ENCODE peak calls at places on chromosomes 2 and 18, in five cellular contexts. E is GM12865, U is BJ, I is cardiac fibroblast, V is psoas muscle. R is an unnamed sample.
A peak's percentile ranks its signal among the peaks of the same experiment; 100 is the strongest.

GRCh38 chr2:235868645-235869044 is 299.5 kb downstream of the GBX2 start:
- DNase-seq in I (peak; percentile 41), V (no peak), U (no peak), E (no peak), R (no peak)

GRCh38 chr2:144674071-144674470 is 154.2 kb upstream of the ZEB2 start:
- DNase-seq in E (no peak), I (no peak), V (no peak), U (no peak), R (no peak)

GRCh38 chr2:152950125-152950524 is 231.7 kb downstream of the ARL6IP6 start:
- DNase-seq in V (no peak), U (no peak), I (no peak), E (peak; percentile 2), R (no peak)

GRCh38 chr18:59634096-59634495 is 63.1 kb downstream of the CCBE1 start:
- DNase-seq in U (no peak), E (no peak), V (no peak), I (no peak), R (no peak)

GRCh38 chr2:216110620-216111019 is 1.5 kb downstream of the XRCC5 start:
- DNase-seq in V (no peak), U (no peak), I (no peak), E (no peak), R (no peak)

GRCh38 chr2:134774786-134775641 is 56.2 kb upstream of the TMEM163 start:
- DNase-seq in I (peak; percentile 12), V (no peak), U (no peak), E (no peak), R (no peak)

GRCh38 chr2:11156396-11157075 is 1.3 kb downstream of the SLC66A3 start:
- DNase-seq in V (no peak), I (no peak), U (no peak), E (no peak), R (no peak)

GRCh38 chr2:192828947-192829346 is 634.2 kb upstream of the TMEFF2 start:
- DNase-seq in I (no peak), E (no peak), V (no peak), U (no peak), R (no peak)

GRCh38 chr2:214127178-214127970 is 283.5 kb upstream of the VWC2L start:
- DNase-seq in E (no peak), I (peak; percentile 53), U (peak; percentile 62), V (peak; percentile 46), R (peak; percentile 55)

GRCh38 chr2:186060744-186061143 is 322.1 kb downstream of the FSIP2 start:
- DNase-seq in V (no peak), E (no peak), U (no peak), I (no peak), R (no peak)

GRCh38 chr2:41698787-41699422 is 348.9 kb upstream of the PKDCC start:
- DNase-seq in U (no peak), V (peak; percentile 29), E (peak; percentile 41), I (peak; percentile 49), R (no peak)

GRCh38 chr18:26771524-26771923 is 94.0 kb downstream of the AQP4 start:
- DNase-seq in V (no peak), I (peak; percentile 22), E (peak; percentile 33), U (no peak), R (no peak)

GRCh38 chr2:189261431-189261841 is 81.9 kb upstream of the COL5A2 start:
- DNase-seq in V (no peak), I (peak; percentile 83), E (no peak), U (no peak), R (no peak)

DNA sequence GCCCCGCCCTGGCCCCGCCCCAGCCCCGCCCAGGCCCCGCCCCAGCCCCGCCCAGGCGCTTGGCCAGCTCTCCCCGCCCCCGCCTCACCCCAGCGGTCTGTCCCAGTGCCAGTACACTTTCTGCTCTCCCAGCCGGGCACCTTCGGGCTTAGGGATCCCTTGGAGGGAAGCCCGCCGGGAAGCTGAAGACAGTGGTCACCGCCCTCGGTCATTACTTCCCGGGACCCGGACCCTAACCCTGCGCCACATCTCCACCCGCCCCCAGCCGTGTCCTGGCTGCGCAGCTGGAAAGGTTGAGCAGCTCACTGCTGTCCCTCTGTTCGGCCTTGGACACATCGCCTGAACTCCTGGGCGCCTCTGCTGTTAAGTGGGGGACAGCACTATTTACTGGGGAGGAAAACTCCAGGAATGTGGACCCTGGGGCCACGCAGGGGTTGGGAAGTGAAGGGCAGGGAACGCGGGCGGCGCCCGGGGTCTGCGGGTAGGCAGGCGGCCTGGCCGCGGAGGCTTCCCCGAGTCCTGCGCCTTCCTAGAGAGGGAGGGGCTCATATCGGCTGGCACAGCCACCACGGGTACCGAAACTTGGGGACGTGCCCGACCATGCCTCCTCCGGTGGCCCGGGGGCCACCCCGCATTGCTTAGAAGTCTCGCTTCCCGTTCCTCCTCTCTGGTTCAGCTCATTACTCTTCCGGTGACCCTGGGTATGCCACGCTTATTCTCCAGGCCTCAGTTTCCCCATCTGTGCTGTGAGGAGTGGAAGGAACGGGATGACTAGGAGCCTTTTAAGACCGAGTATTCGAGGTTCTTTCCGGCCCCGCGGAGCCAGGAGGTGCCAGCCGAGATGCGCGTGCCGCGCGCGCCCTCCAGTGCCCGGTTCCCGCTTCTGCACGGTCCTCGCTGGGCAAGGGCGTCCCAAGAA is 121.0 kb downstream of the GYPC start:
- DNase-seq in V (peak; percentile 84), I (peak; percentile 80), U (no peak), E (peak; percentile 79), R (peak; percentile 11)
- H3K4me3 ChIP-seq in V (peak overlapping the region; percentile 78), I (peak overlapping the region; percentile 54), U (peak overlapping the region; percentile 43), E (peak overlapping the region; percentile 70), R (peak overlapping the region; percentile 42)

DNA sequence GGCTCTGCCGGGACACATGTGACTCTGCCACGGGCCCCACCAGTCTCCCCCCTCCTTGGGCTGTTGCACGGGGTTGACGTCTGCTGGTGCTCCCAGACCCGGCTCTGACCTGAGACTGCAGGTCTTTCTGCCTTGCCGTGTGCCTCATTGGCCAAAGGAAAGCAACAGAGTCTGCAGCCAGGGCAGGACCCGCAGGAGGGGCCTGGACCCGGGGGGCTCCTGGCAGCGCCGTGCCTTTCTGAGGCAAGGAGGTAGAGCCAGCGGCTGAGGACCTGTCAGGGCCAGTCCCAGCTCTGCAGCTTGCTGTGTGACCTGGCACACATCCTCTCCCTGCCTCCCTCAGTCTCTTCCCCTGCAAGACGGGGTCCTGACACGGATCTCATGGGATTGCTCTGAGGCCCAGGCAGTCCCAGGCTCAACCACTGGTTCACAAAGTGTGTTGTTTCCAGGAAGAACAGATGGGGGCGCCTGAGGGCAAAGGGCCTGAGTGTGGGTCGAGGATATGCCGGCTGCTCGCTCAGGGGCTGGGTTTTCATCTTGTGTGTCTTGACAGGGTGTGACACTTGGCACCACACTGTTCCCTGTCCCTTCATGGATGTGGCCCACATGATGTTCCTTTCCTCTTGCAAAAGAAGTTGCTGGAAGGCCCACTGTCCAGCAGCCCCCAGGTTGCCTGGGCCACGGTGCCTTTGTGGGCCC is 9.0 kb downstream of the CAPN10 start:
- DNase-seq in V (peak; percentile 20), E (peak; percentile 25), I (no peak), U (no peak), R (no peak)
- TF ChIP-seq CTCF in V (no peak), E (peak; percentile 31), I (peak; percentile 38), U (no peak), R (peak; percentile 18)

GRCh38 chr2:196515608-196516007 is 123.9 kb upstream of the CCDC150 start:
- DNase-seq in I (no peak), U (no peak), E (no peak), V (no peak), R (no peak)

GRCh38 chr2:196515041-196515440 is 124.5 kb upstream of the CCDC150 start:
- DNase-seq in V (no peak), E (no peak), I (no peak), U (no peak), R (no peak)

GRCh38 chr2:196511258-196511971 is 128.1 kb upstream of the CCDC150 start:
- DNase-seq in I (no peak), V (no peak), U (no peak), E (no peak), R (no peak)

GRCh38 chr2:196514641-196515040 is 124.9 kb upstream of the CCDC150 start:
- DNase-seq in E (no peak), V (no peak), I (no peak), U (no peak), R (no peak)

GRCh38 chr2:196513796-196514526 is 125.6 kb upstream of the CCDC150 start:
- DNase-seq in V (no peak), U (no peak), E (no peak), I (no peak), R (no peak)
- H3K4me3 ChIP-seq in V (no peak overlapping the region), U (no peak overlapping the region), E (no peak overlapping the region), I (no peak overlapping the region), R (no peak overlapping the region)

DNA sequence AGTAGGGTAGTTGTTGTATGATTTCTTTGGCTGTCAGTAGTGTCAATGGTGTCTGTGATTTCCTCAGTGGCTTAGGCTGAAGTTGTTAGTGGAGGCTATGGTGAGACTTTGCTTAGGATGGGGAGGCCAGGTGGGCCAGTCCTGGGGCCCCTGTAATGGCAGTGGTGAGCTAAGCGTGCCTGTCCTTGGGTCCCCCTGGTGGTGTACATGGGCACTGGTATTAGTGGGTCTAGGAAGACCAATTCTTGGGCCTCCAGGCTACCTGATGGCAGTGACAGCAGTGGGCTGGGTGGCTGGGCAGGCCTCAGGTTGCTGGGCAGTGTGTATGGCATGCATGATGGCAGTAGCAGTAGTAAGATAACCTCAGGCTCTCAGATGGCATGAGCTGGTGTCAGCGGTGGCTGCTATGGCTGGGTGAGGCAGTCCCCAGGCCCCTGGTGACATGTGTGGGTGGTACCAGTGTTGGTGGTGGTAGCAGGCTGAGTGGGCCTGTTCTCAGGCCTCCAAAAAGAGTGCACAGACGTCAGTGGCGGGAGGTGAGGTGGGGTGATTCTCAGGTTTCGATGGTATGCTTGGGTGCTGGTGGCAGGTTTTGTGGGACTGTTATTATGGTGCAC is 103.2 kb downstream of the KLHL14 start:
- DNase-seq in U (no peak), I (no peak), V (no peak), E (peak; percentile 9), R (no peak)
- TF ChIP-seq CTCF in U (no peak), I (no peak), V (no peak), E (peak; percentile 31), R (no peak)

GRCh38 chr2:28915939-28916338 is 21.5 kb downstream of the WDR43 start:
- DNase-seq in U (no peak), V (no peak), E (no peak), I (peak; percentile 75), R (no peak)
- H3K4me3 ChIP-seq in U (no peak overlapping the region), V (no peak overlapping the region), E (no peak overlapping the region), I (no peak overlapping the region), R (no peak overlapping the region)

DNA sequence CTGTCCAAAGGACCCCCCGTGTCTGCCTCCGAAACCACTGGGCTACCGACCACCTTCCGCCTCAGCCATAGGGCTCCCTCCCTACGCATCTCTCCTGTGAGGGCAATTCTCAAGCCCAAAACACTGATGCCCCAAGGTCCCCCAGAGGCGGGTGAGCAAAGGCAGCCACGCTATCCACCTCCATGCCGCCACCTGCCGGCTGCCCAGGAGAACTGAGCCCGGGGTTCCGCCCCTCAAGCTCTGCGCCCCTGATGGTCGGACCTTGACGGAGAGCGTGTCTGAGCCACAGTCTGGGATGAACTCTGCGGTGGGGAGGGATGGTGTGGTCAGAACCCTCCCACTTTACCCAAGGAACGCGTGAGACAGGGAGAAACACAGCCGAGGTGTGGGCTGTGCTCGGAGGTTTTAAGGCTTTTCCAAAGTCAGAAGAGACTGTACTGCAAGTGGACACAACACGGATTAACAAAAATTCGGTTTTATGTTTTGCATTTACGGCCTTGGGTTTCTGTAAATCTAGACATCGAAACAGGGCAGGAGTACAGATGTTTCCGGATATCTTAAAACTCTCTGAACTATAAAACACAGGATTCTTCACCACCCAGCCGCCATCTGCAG is 114.1 kb downstream of the ZNF516 start:
- DNase-seq in I (no peak), V (no peak), E (no peak), U (no peak), R (no peak)
- TF ChIP-seq CTCF in I (peak; percentile 53), V (no peak), E (peak; percentile 39), U (peak; percentile 94), R (peak; percentile 49)

GRCh38 chr2:232927041-232927792 is 57.2 kb downstream of the SNORC start:
- DNase-seq in V (peak; percentile 27), I (peak; percentile 14), E (no peak), U (no peak), R (no peak)
- H3K4me3 ChIP-seq in V (peak overlapping the region; percentile 53), I (peak overlapping the region; percentile 18), E (no peak overlapping the region), U (no peak overlapping the region), R (peak overlapping the region; percentile 43)

GRCh38 chr18:28189400-28190239 is 12.7 kb upstream of the CDH2 start:
- DNase-seq in E (peak; percentile 65), V (no peak), U (no peak), I (peak; percentile 88), R (no peak)
- TF ChIP-seq CTCF in E (peak; percentile 63), V (peak; percentile 21), U (peak; percentile 83), I (peak; percentile 85), R (peak; percentile 78)